ENCODE peak calls at places on chromosomes 3 and 15, in six cellular contexts. O is central memory CD8-positive, alpha-beta T cell; R is stimulated activated CD4-positive, alpha-beta T cell treated with anti-CD3 and anti-CD28 coated beads, TNF-alpha, amount 100 ng/mL, for 4 hours; M is GM12878; N is GM10248; X is stimulated activated CD8-positive, alpha-beta memory T cell treated with anti-CD3 and anti-CD28 coated beads, Interleukin-7, amount 100 ng/mL, for 1 hour. T is an unnamed sample.

GRCh38 chr15:74826372-74826819 is at the start of gene CPLX3:
- DNase-seq in N (peak; percentile 69), O (no peak), R (no peak), M (no peak), X (peak; percentile 19), T (peak; percentile 47)

GRCh38 chr15:62658498-62658897 is 384.0 kb upstream of the TPM1 start:
- DNase-seq in R (no peak), M (no peak), N (peak; percentile 23), O (no peak), X (no peak), T (no peak)

GRCh38 chr15:52196891-52197290 is 5.7 kb upstream of the GNB5 start:
- DNase-seq in R (no peak), O (no peak), N (no peak), M (no peak), X (no peak), T (no peak)

GRCh38 chr3:14871456-14872200 is 52.9 kb downstream of the FGD5 start:
- DNase-seq in O (no peak), N (no peak), X (no peak), R (no peak), M (no peak), T (no peak)

GRCh38 chr15:90664650-90665287 is 52.4 kb upstream of the BLM start:
- DNase-seq in N (peak; percentile 45), R (no peak), X (no peak), O (no peak), M (no peak), T (no peak)

GRCh38 chr3:107604057-107604802 is 81.5 kb downstream of the BBX start:
- DNase-seq in X (no peak), R (no peak), O (no peak), N (no peak), M (no peak), T (no peak)

GRCh38 chr3:64063207-64063981 is 40.1 kb upstream of the PSMD6 start:
- DNase-seq in O (no peak), X (no peak), M (no peak), N (no peak), R (no peak), T (no peak)

GRCh38 chr15:93617443-93617842 is 528.4 kb upstream of the RGMA start:
- DNase-seq in N (no peak), R (no peak), X (no peak), M (no peak), O (no peak), T (no peak)

GRCh38 chr15:88739541-88739940 is 63.7 kb upstream of the ACAN start:
- DNase-seq in X (no peak), R (no peak), M (no peak), O (no peak), N (no peak), T (no peak)

GRCh38 chr3:136135039-136135802 is 60.9 kb downstream of the MSL2 start:
- DNase-seq in O (no peak), X (no peak), N (no peak), R (no peak), M (no peak), T (no peak)

GRCh38 chr15:90787881-90788280 is 70.7 kb downstream of the BLM start:
- DNase-seq in X (no peak), R (no peak), M (no peak), O (no peak), N (no peak), T (no peak)

GRCh38 chr3:174498638-174499037 is 360.5 kb upstream of the NAALADL2 start:
- DNase-seq in R (no peak), X (no peak), M (no peak), O (no peak), N (no peak), T (no peak)

GRCh38 chr3:145817870-145818483 is 343.0 kb downstream of the PLOD2 start:
- DNase-seq in N (no peak), M (no peak), O (no peak), X (no peak), R (no peak), T (no peak)

GRCh38 chr3:10459954-10460754 is 45.2 kb downstream of the ATP2B2 start:
- DNase-seq in R (no peak), M (no peak), O (peak; percentile 30), X (no peak), N (peak; percentile 62), T (peak; percentile 43)

GRCh38 chr15:98034731-98035130 is 74.2 kb downstream of the ARRDC4 start:
- DNase-seq in X (no peak), N (no peak), R (no peak), O (no peak), M (no peak), T (no peak)